ENCODE peak calls at places on chromosomes 12 and 14, in four cellular contexts. S, Z, N and G are unnamed samples.
A peak's percentile ranks its signal among the peaks of the same experiment; 100 is the strongest.

GRCh38 chr12:68406134-68406576 is 74.0 kb upstream of the MDM1 start:
- DNase-seq in S (peak; percentile 51), Z (peak; percentile 43), N (peak; percentile 24), G (no peak)

GRCh38 chr12:66044731-66045130 is 85.8 kb downstream of the LLPH start:
- DNase-seq in S (no peak), Z (no peak), N (no peak), G (no peak)

GRCh38 chr14:39807271-39807670 is 375.0 kb upstream of the FBXO33 start:
- DNase-seq in S (no peak), Z (no peak), N (no peak), G (no peak)

GRCh38 chr14:100790785-100791667 is 34.9 kb upstream of the MEG3 start:
- DNase-seq in S (no peak), Z (no peak), N (no peak), G (no peak)

GRCh38 chr12:15168279-15168678 is 52.9 kb downstream of the RERG start:
- DNase-seq in S (no peak), Z (no peak), N (no peak), G (no peak)

GRCh38 chr12:81350309-81350708 is 272.4 kb downstream of the ACSS3 start:
- DNase-seq in S (no peak), Z (no peak), N (peak; percentile 37), G (no peak)

GRCh38 chr12:125351788-125352187 is 286.6 kb downstream of the AACS start:
- DNase-seq in S (peak; percentile 33), Z (no peak), N (no peak), G (no peak)

GRCh38 chr12:95922231-95922630 is 20.2 kb downstream of the CCDC38 start:
- DNase-seq in S (no peak), Z (peak; percentile 29), N (no peak), G (no peak)

GRCh38 chr12:28216016-28216415 is 25.8 kb downstream of the CCDC91 start:
- DNase-seq in S (no peak), Z (peak; percentile 2), N (peak; percentile 15), G (no peak)

GRCh38 chr12:31773867-31774266 is 45.0 kb upstream of the AMN1 start:
- DNase-seq in S (peak; percentile 33), Z (no peak), N (no peak), G (no peak)

GRCh38 chr14:71415404-71415690 is 508.1 kb downstream of the PCNX1 start:
- DNase-seq in S (no peak), Z (no peak), N (no peak), G (no peak)

GRCh38 chr12:108939594-108939993 is 59.7 kb downstream of the DAO start:
- DNase-seq in S (no peak), Z (peak; percentile 10), N (peak; percentile 56), G (no peak)

GRCh38 chr12:53560912-53561589 is 53.8 kb upstream of the NPFF start:
- DNase-seq in S (no peak), Z (no peak), N (no peak), G (no peak)

GRCh38 chr14:79342942-79343341 is 868.4 kb downstream of the DIO2 start:
- DNase-seq in S (no peak), Z (no peak), N (no peak), G (no peak)

GRCh38 chr14:74217672-74218448 is 21.4 kb upstream of the VSX2 start:
- DNase-seq in S (peak; percentile 97), Z (peak; percentile 81), N (peak; percentile 91), G (peak; percentile 21)

GRCh38 chr12:14394317-14395058 is 29.0 kb downstream of the ATF7IP start:
- DNase-seq in S (no peak), Z (peak; percentile 93), N (peak; percentile 73), G (peak; percentile 70)

GRCh38 chr12:131933387-131933786 is 4.3 kb downstream of the PUS1 start:
- DNase-seq in S (no peak), Z (no peak), N (no peak), G (no peak)

GRCh38 chr14:85911044-85911443 is 381.1 kb downstream of the FLRT2 start:
- DNase-seq in S (no peak), Z (no peak), N (no peak), G (no peak)

GRCh38 chr14:60505448-60505847 is 3.5 kb upstream of the SIX6 start:
- DNase-seq in S (no peak), Z (no peak), N (peak; percentile 56), G (no peak)

GRCh38 chr12:119157528-119157927 is 21.2 kb upstream of the HSPB8 start:
- DNase-seq in S (no peak), Z (no peak), N (no peak), G (no peak)

GRCh38 chr14:56474419-56475022 is 105.1 kb upstream of the TMEM260 start:
- DNase-seq in S (no peak), Z (peak; percentile 74), N (peak; percentile 60), G (no peak)

GRCh38 chr12:53589915-53590314 is 36.3 kb downstream of the ATF7 start:
- DNase-seq in S (no peak), Z (no peak), N (no peak), G (no peak)

GRCh38 chr14:68683326-68683725 is 109.5 kb downstream of the ZFP36L1 start:
- DNase-seq in S (no peak), Z (peak; percentile 65), N (no peak), G (no peak)

GRCh38 chr12:81208193-81208946 is 130.5 kb downstream of the ACSS3 start:
- DNase-seq in S (no peak), Z (peak; percentile 65), N (peak; percentile 47), G (no peak)

GRCh38 chr12:128055567-128055966 is 211.4 kb upstream of the TMEM132C start:
- DNase-seq in S (peak; percentile 51), Z (no peak), N (no peak), G (no peak)

GRCh38 chr14:32201816-32202467 is at the start of gene RNU6-7:
- DNase-seq in S (peak; percentile 52), Z (peak; percentile 75), N (peak; percentile 66), G (no peak)

GRCh38 chr12:52210186-52210924 is 18.5 kb upstream of the KRT80 start:
- DNase-seq in S (no peak), Z (no peak), N (no peak), G (peak; percentile 84)

GRCh38 chr12:132723764-132724140 is 13.1 kb downstream of the PGAM5 start:
- DNase-seq in S (no peak), Z (no peak), N (no peak), G (no peak)

GRCh38 chr12:42976620-42977019 is 387.1 kb upstream of the PRICKLE1 start:
- DNase-seq in S (no peak), Z (peak; percentile 31), N (no peak), G (no peak)

GRCh38 chr12:57190037-57190436 is 26.6 kb upstream of the NXPH4 start:
- DNase-seq in S (no peak), Z (peak; percentile 77), N (no peak), G (no peak)

GRCh38 chr12:100391856-100392255 is 35.0 kb downstream of the SLC17A8 start:
- DNase-seq in S (no peak), Z (peak; percentile 23), N (no peak), G (no peak)

GRCh38 chr14:72433511-72433910 is 460.4 kb downstream of the DPF3 start:
- DNase-seq in S (no peak), Z (no peak), N (no peak), G (no peak)

DNA sequence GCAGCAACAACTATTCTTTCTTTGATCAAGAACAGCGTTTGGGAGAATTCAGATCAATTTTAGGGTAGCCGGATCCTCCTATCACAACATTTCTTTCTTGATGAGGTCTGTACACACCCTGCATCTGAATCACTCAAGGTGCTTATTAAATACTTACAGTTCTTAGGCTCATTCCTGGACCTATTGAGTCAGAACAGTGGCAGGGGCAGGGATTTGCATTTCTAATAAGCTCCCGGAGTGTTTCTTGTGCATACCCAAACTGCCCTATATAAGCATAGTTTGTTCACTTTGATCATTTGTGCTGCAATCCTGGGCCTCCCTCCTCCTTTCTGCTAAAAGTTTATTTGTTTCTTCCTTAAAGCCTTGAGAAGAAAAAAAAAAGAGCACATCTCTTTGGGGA is 80.5 kb upstream of the RPH3A start:
- DNase-seq in S (no peak), Z (peak; percentile 58), N (peak; percentile 43), G (no peak)
- H3K36me3 ChIP-seq in S (no peaks in the 10 kb centered on the region), Z (no peaks in the 10 kb centered on the region), N (no peaks in the 10 kb centered on the region), G (no peaks in the 10 kb centered on the region)

GRCh38 chr12:84912191-84913142 is at the start of gene SLC6A15:
- DNase-seq in S (peak; percentile 88), Z (peak; percentile 88), N (peak; percentile 90), G (no peak)
- TF ChIP-seq EZH2 in S (no peak), Z (no peak), N (no peak), G (no peak)

DNA sequence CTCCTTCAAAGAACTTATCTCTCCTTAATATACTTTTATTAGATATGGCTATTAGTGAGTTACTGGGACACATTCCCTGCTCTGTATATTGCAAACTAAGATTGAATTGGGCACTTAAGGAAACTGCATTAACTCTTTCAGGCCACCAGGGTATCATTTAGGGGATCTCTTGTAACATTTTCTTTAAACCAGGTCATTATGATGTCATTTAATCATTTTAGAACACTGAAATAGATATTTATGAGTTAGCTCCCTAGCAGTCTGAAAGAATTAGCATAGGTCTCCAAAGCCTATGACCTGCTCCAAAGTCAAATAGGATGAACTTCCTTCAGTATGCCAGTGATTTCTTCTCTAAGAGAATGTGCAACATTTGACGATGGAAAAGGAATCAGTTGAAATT is 506.9 kb downstream of the FOXG1 start:
- DNase-seq in S (no peak), Z (no peak), N (no peak), G (no peak)
- TF ChIP-seq CTCF in S (peak; percentile 32), Z (peak; percentile 34), N (peak; percentile 23), G (no peak)

DNA sequence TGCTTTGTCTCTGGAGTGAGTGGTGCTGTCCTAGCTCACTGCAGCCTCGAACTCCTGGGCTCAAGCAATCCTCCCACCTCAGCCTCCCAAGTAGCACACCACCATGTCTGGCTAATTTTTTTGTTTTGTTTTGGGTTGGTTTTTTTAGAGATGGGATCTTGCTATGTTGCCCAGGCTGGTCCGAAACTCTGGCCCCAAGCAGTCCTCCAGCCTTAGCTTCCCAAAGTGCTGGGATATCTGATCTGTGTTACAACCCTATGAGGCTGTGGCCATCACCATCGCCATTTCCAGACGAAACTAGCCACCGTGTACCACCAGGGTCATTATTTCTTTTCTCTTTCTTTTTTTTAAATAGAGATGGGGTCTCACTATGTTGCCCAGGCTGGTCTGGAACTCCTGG is 2.6 kb downstream of the IL31 start:
- DNase-seq in S (no peak), Z (no peak), N (no peak), G (no peak)
- H3K36me3 ChIP-seq in S (no peaks in the 10 kb centered on the region), Z (no peaks in the 10 kb centered on the region), N (no peaks in the 10 kb centered on the region), G (no peaks in the 10 kb centered on the region)

GRCh38 chr14:23112359-23113178 is 6.5 kb downstream of the CEBPE start:
- DNase-seq in S (no peak), Z (no peak), N (no peak), G (no peak)
- TF ChIP-seq EZH2 in S (no peak), Z (no peak), N (no peak), G (no peak)

DNA sequence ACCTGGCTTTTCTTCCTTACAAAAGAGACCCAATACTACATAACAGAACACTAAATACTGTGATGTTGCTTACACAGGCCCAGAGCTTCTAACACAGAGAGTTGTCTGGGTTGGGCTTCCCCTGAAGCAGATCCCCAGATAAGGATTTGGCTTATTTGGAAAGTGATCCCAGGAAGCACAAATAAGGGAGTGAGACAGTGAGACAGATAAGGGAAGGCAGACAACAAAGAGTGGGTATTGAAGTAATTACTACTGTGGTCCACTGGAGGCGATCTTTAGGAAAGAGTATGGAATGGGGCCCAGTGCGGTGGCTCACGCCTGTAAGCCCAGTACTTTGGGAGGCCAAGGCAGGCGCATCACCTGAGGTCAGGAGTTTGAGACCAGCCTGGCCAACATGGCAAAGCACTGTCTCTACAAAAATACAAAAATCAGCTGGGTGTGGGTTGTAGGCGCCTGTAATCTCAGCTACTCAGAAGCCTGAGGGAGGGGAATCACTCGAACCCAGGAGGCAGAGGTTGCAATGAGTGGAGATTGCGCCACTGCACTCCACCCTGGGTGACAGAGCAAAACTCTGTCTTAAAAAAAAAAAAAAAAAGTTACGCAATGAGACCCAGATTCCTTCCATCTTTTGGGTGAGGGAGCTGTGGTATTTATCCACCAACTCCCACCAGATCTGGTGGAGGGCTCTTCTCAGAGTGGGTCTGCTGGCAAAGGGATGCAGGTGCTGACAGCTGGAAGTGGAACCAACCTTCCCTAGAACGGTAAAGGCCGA is 10.2 kb upstream of the C12orf43 start:
- DNase-seq in S (no peak), Z (no peak), N (no peak), G (no peak)
- TF ChIP-seq CTCF in S (peak; percentile 36), Z (no peak), N (peak; percentile 21), G (no peak)